ENCODE peak calls at places on chromosomes 4 and X, in eight cellular contexts. W is fibroblast of lung, B is AG10803, Z is A549, Q is ovary, O is IMR-90, F is HCT116, G is heart right ventricle. S is an unnamed sample.

GRCh38 chr4:25313194-25313895 is 771 bp downstream of the ZCCHC4 start:
- DNase-seq in W (no peak), B (no peak), Z (no peak), Q (no peak), O (no peak), F (no peak), G (no peak), S (no peak)

GRCh38 chr4:5708171-5708828 is at the start of gene EVC2:
- DNase-seq in W (peak), B (peak), Z (peak), Q (peak), O (peak), F (no peak), G (peak), S (no peak)

GRCh38 chr4:165873298-165874071 is 448 bp downstream of the TLL1 start:
- DNase-seq in W (peak), B (peak), Z (peak), Q (no peak), O (no peak), F (no peak), G (peak), S (no peak)

GRCh38 chrX:109952050-109952449 is 50.9 kb upstream of the TMEM164 start:
- DNase-seq in W (peak), B (peak), Z (peak), Q (no peak), O (no peak), F (no peak), G (no peak), S (no peak)

GRCh38 chr4:170014359-170015008 is 11.7 kb downstream of the MFAP3L start:
- DNase-seq in W (peak), B (peak), Z (no peak), Q (peak), O (no peak), F (no peak), G (no peak), S (no peak)

GRCh38 chr4:140718240-140718639 is 37.9 kb downstream of the TBC1D9 start:
- DNase-seq in W (peak), B (peak), Z (no peak), Q (no peak), O (peak), F (no peak), G (no peak), S (no peak)

GRCh38 chr4:123233409-123233808 is 163.2 kb upstream of the SPRY1 start:
- DNase-seq in W (peak), B (no peak), Z (no peak), Q (no peak), O (peak), F (no peak), G (no peak), S (no peak)

GRCh38 chr4:118058955-118059354 is 24.7 kb downstream of the NDST3 start:
- DNase-seq in W (no peak), B (no peak), Z (no peak), Q (no peak), O (no peak), F (no peak), G (no peak), S (no peak)

GRCh38 chr4:104500452-104500851 is 5.8 kb upstream of the CXXC4 start:
- DNase-seq in W (no peak), B (no peak), Z (no peak), Q (no peak), O (no peak), F (no peak), G (no peak), S (no peak)

GRCh38 chrX:16836371-16836770 is 33.8 kb downstream of the RBBP7 start:
- DNase-seq in W (peak), B (peak), Z (peak), Q (no peak), O (peak), F (no peak), G (no peak), S (no peak)

GRCh38 chr4:145034727-145035211 is 63.2 kb downstream of the ANAPC10 start:
- DNase-seq in W (peak), B (peak), Z (no peak), Q (no peak), O (peak), F (peak), G (no peak), S (peak)

GRCh38 chr4:113587640-113588275 is 173.8 kb downstream of the CAMK2D start:
- DNase-seq in W (no peak), B (no peak), Z (no peak), Q (no peak), O (no peak), F (no peak), G (no peak), S (no peak)

GRCh38 chr4:82268050-82268825 is 105.6 kb downstream of the HNRNPD start:
- DNase-seq in W (peak), B (peak), Z (peak), Q (peak), O (peak), F (peak), G (peak), S (peak)

GRCh38 chr4:168777277-168777965 is 232.6 kb downstream of the CBR4 start:
- DNase-seq in W (no peak), B (no peak), Z (no peak), Q (no peak), O (no peak), F (no peak), G (no peak), S (no peak)

DNA sequence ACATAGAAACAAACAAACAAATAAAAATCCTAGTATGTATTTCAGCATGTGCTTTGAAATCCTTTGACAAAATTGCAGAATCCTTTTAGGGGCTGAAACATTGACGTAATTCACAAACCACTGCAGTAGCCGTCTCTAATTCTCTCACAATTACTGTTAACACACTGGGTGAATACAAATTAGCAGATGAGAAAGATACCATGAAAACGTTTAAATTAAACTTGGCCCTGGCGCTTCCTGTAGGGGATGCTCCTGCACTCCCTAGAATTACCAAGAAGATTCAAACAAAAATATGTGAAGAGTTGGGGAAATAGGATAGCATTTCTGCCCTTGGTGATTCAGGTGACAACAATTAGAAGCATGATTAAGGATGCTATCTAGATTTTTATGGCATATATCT is 772.5 kb upstream of the PRKX start:
- DNase-seq in W (no peak), B (no peak), Z (no peak), Q (no peak), O (no peak), F (no peak), G (no peak), S (no peak)
- TF ChIP-seq CTCF in W (no peak), B (no peak), Z (no peak), Q (no peak), O (no peak), F (no peak), G (no peak), S (no peak)

DNA sequence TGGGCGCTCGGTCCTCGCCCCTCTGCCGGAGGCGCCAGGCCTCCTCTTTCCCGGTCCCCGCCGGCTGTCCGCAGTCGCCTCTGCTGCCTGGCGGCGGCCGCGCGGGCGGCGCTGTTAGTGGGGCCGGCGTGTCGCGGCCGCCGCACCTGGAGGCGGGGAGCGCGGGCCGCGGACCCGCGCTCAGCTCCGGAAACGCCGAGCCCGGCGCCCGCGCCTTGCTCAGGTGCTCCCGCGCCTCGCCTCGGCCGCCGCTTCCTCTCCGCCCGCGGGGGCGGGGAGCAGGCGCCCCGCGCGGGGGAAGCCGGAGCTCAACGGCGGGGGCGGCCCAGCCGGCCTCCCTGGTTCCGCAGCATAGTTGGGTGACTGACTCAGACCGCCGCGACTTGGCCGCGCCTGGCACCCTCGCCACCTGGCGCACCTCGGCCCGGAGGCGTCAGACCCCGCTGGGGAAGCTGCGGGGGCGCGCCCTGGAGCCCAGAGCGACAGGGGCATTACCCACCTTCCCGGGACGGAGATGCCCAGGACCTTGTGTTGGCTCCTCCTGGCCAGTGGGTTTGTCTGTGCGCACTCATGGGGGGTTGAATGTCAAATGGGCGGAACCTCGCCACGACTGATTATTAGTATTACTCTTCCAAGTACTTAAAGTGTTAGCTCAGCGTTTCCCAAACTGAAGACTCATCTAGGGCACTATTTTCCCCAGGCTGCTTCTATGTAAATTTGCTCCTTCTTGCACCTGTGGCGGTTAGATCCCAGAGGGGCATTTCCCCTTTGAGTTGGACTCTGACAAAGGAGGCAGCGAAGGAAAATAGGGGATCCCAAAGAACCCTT is at the start of gene ARAP2:
- DNase-seq in W (peak), B (no peak), Z (peak), Q (no peak), O (peak), F (peak), G (peak), S (no peak)
- H3K4me3 ChIP-seq in W (peak), B (peak), Z (peak), Q (peak), O (peak), F (peak), G (peak), S (peak)

GRCh38 chr4:100504086-100504874 is 13.5 kb downstream of the EMCN start:
- DNase-seq in W (peak), B (no peak), Z (no peak), Q (no peak), O (no peak), F (no peak), G (no peak), S (no peak)
- TF ChIP-seq CTCF in W (no peak), B (no peak), Z (peak), Q (no peak), O (no peak), F (peak), G (no peak), S (no peak)

DNA sequence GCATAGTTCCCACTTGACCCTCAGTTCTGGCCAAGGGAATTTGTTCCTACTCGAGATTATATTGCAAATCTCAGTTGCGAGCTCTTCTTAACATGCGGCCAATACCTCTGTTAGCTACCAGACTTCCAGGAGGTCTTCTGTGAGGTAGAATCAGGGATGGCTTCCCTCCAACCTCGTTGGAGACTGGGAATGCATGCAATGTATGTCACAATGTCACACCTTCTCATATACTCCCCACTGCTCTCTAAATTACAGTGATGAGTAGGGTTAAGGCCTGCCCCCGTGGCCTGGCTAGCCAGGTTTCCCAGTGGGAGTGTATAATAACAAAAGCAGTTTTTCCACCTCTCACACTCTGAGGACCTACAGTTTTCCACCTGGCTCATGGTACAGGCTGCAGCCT is 1962.5 kb downstream of the ARAP2 start:
- DNase-seq in W (no peak), B (no peak), Z (no peak), Q (no peak), O (no peak), F (no peak), G (no peak), S (no peak)
- H3K4me3 ChIP-seq in W (no peak), B (no peak), Z (no peak), Q (no peak), O (no peak), F (no peak), G (no peak), S (no peak)

DNA sequence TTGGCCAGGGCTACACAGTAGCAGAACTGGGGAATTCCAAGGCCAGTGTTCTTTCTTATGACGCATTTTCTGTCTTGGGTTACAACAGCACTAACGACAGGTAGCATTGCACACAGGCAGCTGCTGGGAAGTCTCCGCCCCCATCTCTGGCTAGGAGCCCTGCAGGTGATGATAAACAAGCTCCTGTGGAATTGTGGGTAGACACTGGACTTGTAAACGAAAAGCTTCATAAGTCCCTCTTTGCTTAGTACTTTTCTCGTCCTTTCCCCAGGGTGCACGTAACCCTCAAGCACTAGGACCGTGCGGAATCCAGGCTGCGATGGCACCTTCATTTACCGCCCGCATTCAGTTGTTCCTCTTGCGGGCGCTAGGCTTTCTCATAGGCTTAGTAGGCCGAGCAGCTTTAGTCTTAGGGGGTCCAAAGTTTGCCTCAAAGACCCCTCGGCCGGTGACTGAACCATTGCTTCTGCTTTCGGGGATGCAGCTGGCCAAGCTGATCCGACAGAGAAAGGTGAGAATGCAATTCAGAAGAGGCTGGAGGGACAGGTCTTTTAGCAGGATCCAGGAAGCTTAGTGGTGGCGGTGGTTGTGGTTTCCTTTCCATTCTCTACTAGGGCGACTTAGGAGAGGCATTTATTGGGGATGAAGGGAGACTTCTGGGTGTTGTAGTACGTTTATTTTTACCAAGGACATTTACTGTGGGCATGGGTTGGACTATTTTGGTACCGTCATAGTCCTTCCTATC is at the start of gene FAAH2:
- DNase-seq in W (no peak), B (no peak), Z (peak), Q (no peak), O (no peak), F (peak), G (no peak), S (no peak)
- TF ChIP-seq CTCF in W (no peak), B (no peak), Z (no peak), Q (no peak), O (no peak), F (no peak), G (no peak), S (no peak)

GRCh38 chr4:98928505-98929340 is at the start of gene EIF4E:
- DNase-seq in W (peak), B (peak), Z (peak), Q (peak), O (peak), F (peak), G (peak), S (peak)

GRCh38 chr4:98932539-98932938 is 3.6 kb upstream of the EIF4E start:
- DNase-seq in W (peak), B (peak), Z (no peak), Q (no peak), O (peak), F (no peak), G (no peak), S (no peak)

GRCh38 chr4:98928131-98928504 is 815 bp downstream of the EIF4E start:
- DNase-seq in W (peak), B (peak), Z (peak), Q (peak), O (peak), F (peak), G (peak), S (no peak)

GRCh38 chr4:98929341-98930267 is 671 bp upstream of the EIF4E start:
- DNase-seq in W (peak), B (peak), Z (peak), Q (peak), O (peak), F (peak), G (peak), S (peak)

GRCh38 chr4:98930311-98930865 is 1.5 kb upstream of the EIF4E start:
- DNase-seq in W (no peak), B (no peak), Z (no peak), Q (no peak), O (no peak), F (no peak), G (no peak), S (no peak)
- H3K4me3 ChIP-seq in W (peak), B (peak), Z (peak), Q (no peak), O (peak), F (peak), G (peak), S (peak)

GRCh38 chr4:129806986-129807385 is 711.0 kb downstream of the C4orf33 start:
- DNase-seq in W (no peak), B (no peak), Z (no peak), Q (no peak), O (no peak), F (no peak), G (no peak), S (no peak)

GRCh38 chr4:129808242-129808641 is 712.3 kb downstream of the C4orf33 start:
- DNase-seq in W (no peak), B (no peak), Z (no peak), Q (no peak), O (no peak), F (no peak), G (no peak), S (no peak)

GRCh38 chr4:129804458-129804981 is 708.6 kb downstream of the C4orf33 start:
- DNase-seq in W (no peak), B (no peak), Z (no peak), Q (no peak), O (no peak), F (no peak), G (no peak), S (no peak)
- TF ChIP-seq CTCF in W (no peak), B (no peak), Z (no peak), Q (no peak), O (no peak), F (no peak), G (no peak), S (no peak)

DNA sequence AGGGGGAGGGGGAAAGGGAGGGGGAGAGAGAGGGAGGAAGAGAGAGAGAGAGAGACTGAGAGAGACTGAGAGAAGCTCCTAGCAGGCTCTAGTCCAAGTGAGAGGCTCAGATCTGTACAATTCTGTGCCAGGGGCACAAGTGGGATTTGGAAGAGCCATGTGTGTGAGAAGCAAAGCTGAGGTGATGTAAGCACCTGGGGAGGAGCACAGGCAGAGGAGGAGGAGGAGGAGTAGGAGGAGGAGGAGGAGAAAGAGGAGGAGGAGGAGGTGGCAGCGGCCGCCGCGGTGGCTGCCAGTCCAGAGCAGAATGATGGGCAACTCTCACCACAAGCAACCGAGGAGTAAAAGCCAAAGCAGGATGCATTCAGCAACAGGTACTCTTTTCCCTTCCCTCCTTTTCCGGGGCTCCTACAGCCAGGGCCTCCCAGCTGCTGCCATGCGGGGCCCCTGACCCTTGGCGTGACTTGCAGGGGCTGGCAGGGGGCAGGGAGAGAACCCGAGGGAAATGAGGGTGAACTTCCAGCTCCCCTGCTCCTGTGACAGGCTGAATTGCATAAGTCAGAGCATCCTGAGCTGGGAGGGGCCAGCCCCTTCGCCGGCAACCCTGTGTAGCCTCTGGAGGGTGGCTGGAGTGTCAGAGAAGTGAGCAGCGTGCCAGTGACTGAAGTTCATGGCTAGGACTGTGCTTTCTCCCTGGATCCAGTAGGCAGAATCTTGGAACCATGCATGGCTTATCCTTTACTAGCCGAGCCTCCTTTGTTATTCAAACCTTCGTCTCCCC is 62.1 kb downstream of the RTL5 start:
- DNase-seq in W (no peak), B (no peak), Z (no peak), Q (no peak), O (no peak), F (no peak), G (no peak), S (no peak)
- H3K4me3 ChIP-seq in W (no peak), B (no peak), Z (no peak), Q (no peak), O (no peak), F (no peak), G (no peak), S (no peak)

GRCh38 chr4:143396695-143397094 is 60.0 kb downstream of the GAB1 start:
- DNase-seq in W (no peak), B (no peak), Z (no peak), Q (no peak), O (peak), F (no peak), G (no peak), S (no peak)
- TF ChIP-seq CTCF in W (peak), B (no peak), Z (no peak), Q (no peak), O (peak), F (peak), G (peak), S (no peak)

GRCh38 chrX:136170109-136170800 is 22.9 kb downstream of the FHL1 start:
- DNase-seq in W (peak), B (peak), Z (no peak), Q (no peak), O (peak), F (no peak), G (no peak), S (no peak)
- H3K4me3 ChIP-seq in W (peak), B (peak), Z (no peak), Q (no peak), O (no peak), F (no peak), G (no peak), S (no peak)